ENCODE peak calls at places on chromosomes 16 and 17, in four cellular contexts. L, T, N and W are unnamed samples.
A peak's percentile ranks its signal among the peaks of the same experiment; 100 is the strongest.

GRCh38 chr17:36932383-36933173 is 4.7 kb upstream of the LHX1 start:
- DNase-seq in N (no peak), L (no peak), T (no peak), W (no peak)

GRCh38 chr16:1347286-1347855 is 4.3 kb downstream of the TSR3 start:
- DNase-seq in N (no peak), T (no peak), L (no peak), W (no peak)

GRCh38 chr16:77869997-77870813 is 81.8 kb downstream of the VAT1L start:
- DNase-seq in L (peak; percentile 39), N (no peak), T (peak; percentile 52), W (no peak)

GRCh38 chr17:859461-860195 is 77.5 kb downstream of the MRM3 start:
- DNase-seq in N (no peak), L (peak; percentile 48), T (no peak), W (no peak)

GRCh38 chr17:17018612-17019429 is 23.4 kb upstream of the MPRIP start:
- DNase-seq in T (no peak), N (peak; percentile 70), L (no peak), W (peak; percentile 26)

GRCh38 chr16:49366669-49367068 is 6.9 kb upstream of the C16orf78 start:
- DNase-seq in L (no peak), N (no peak), T (no peak), W (no peak)

GRCh38 chr16:9123871-9124270 is 32.4 kb downstream of the HAPSTR1 start:
- DNase-seq in T (no peak), L (no peak), N (peak; percentile 75), W (no peak)

GRCh38 chr17:76808326-76808725 is 59.9 kb upstream of the MGAT5B start:
- DNase-seq in T (no peak), L (no peak), N (no peak), W (no peak)

GRCh38 chr16:55543470-55543869 is 23.0 kb upstream of the CAPNS2 start:
- DNase-seq in N (no peak), L (peak; percentile 60), T (peak; percentile 63), W (no peak)

GRCh38 chr16:24257965-24258364 is 1.8 kb downstream of the CACNG3 start:
- DNase-seq in T (peak; percentile 1), N (no peak), L (no peak), W (no peak)

GRCh38 chr16:5228369-5228768 is 130.8 kb upstream of the EEF2KMT start:
- DNase-seq in L (no peak), N (no peak), T (no peak), W (peak; percentile 14)

GRCh38 chr16:87702325-87702811 is 63.4 kb downstream of the KLHDC4 start:
- DNase-seq in N (no peak), T (peak; percentile 40), L (peak; percentile 10), W (no peak)

GRCh38 chr16:85733839-85734170 is 17.1 kb downstream of the C16orf74 start:
- DNase-seq in L (no peak), N (no peak), T (peak; percentile 46), W (no peak)

GRCh38 chr17:62966426-62967110 is 533 bp downstream of the TANC2 start:
- DNase-seq in L (no peak), N (peak; percentile 40), T (peak; percentile 22), W (no peak)

DNA sequence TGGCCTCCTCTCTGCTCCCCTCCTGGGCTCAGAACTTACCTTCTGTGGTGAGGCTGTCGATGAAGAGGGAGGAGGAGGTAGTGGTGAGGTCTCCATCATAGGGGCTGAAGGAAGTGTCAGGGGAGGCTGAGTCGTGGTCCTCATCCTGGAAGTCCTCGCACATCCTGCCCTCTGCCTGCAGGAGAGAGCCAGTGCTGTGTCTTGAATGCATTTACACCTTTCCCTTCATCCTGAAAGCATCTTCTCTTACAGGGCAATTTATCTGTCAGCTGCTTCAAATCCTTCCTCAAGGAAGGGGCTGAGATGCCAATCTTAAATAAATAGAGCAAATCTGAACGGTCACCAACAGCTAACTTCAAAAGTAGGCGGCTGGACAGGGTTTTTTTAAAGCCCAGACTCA is 73.6 kb downstream of the PLXDC1 start:
- DNase-seq in N (no peak), L (no peak), T (no peak), W (no peak)
- TF ChIP-seq CTCF in N (no peak), L (peak; percentile 13), T (no peak), W (no peak)

DNA sequence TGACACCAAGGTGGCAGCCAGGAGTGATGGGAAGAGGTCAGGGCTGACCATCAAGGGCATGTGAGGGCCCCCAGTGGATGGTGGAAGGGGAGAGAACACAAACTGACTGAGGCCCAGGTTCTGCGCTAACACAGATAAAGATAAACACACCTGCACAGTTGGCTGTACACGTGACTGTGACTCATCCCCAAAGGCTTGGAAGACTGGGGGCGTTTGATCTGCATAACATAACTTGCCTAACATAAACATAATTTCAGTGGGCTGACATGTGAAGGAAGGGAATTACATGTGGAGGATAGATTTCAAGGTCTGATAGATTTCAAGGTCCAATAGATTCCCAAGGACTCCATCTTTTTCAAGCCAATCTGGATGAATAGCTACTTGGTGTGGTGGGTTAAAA is 100.9 kb upstream of the TNRC6C start:
- DNase-seq in N (no peak), T (no peak), L (no peak), W (no peak)
- TF ChIP-seq CTCF in N (no peak), T (no peak), L (no peak), W (no peak)

GRCh38 chr17:69858460-69858859 is 216.6 kb upstream of the KCNJ16 start:
- DNase-seq in T (no peak), N (no peak), L (peak; percentile 36), W (no peak)
- TF ChIP-seq CTCF in T (no peak), N (no peak), L (no peak), W (no peak)

GRCh38 chr16:23156946-23157460 is 7.8 kb upstream of the USP31 start:
- DNase-seq in L (no peak), N (no peak), T (no peak), W (no peak)
- TF ChIP-seq CTCF in L (no peak), N (no peak), T (no peak), W (no peak)

GRCh38 chr17:18084256-18084655 is 3.5 kb upstream of the DRG2 start:
- DNase-seq in T (no peak), L (no peak), N (no peak), W (no peak)

GRCh38 chr17:18089613-18090012 is 1.9 kb downstream of the DRG2 start:
- DNase-seq in L (no peak), N (no peak), T (no peak), W (no peak)

GRCh38 chr17:18093616-18094408 is 6.1 kb downstream of the DRG2 start:
- DNase-seq in T (peak; percentile 87), N (no peak), L (peak; percentile 55), W (no peak)

DNA sequence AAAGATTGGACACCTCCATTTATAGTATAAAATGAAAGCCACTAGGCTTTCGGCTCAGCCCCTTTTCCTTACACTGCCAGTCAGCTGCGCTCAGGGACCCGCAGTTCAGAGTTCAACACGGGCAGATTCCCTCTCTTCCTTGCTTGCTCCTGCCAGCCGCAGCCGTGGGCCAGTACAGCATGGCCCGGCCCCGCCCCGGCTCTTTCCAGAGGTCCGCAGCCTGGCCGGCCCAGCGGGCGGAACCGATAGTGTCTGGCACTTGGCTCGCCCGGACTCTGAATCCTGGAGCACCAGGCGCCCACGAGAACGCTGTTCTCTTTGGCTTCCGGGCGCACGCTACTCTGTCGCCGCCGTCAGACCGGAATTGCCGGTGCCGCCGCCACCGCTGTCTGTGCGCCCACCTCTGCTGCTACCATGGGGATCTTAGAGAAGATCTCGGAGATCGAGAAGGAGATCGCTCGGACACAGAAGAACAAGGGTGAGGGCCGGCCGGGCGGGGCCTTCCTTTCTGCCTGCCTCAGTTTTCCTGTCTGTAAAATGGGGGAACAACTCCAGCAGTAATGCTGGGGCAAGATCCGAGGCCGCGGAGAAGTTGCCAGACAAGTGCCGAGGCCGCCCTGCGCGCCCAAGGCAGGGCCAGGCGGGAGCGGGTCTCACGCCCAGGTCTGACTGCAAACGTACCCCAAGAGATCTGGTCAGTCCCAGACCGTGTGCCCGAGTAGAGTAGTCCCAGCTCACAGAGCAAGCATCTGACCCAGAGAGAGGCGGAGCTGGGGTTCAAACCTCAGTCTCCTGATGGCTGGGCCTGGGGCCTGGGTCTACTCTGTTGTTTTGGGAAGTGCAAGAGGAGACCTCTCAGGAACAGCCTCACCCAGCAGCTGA is at the start of gene DRG2:
- DNase-seq in T (peak; percentile 96), L (peak; percentile 92), N (peak; percentile 89), W (peak; percentile 91)
- TF ChIP-seq CTCF in T (no peak), L (no peak), N (no peak), W (peak; percentile 16)

GRCh38 chr17:33469411-33469810 is 176.3 kb upstream of the ASIC2 start:
- DNase-seq in L (no peak), N (no peak), T (no peak), W (no peak)

GRCh38 chr17:33475594-33475993 is 182.5 kb upstream of the ASIC2 start:
- DNase-seq in N (no peak), T (no peak), L (no peak), W (no peak)

GRCh38 chr17:33469911-33470310 is 176.8 kb upstream of the ASIC2 start:
- DNase-seq in N (peak; percentile 33), T (peak; percentile 81), L (peak; percentile 60), W (no peak)

DNA sequence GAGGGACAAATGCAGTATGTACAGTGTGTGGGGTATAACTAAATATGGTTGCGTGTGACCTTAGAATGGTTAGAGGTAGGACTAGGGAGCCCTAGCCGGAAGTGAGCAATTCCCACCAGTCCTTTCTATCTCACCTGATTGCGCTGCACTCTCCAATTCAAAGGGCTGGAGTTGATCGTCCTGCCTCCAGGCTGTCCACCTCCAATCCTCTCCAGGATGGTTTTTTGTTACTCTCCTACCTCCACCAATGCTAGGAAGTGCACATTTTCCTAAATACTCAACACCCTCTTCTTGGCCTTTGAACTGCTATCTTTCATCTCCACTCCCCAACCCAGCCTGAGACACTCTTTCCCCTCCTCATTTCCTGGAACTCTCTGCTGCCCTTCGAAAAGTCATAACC is 181.7 kb upstream of the ASIC2 start:
- DNase-seq in L (no peak), N (no peak), T (no peak), W (no peak)
- TF ChIP-seq CTCF in L (no peak), N (no peak), T (no peak), W (no peak)